ENCODE peak calls at places on chromosomes 6 and 20, in nine cellular contexts. One of them, this sample, is unnamed.

GRCh38 chr20:62554214-62554897 is 78.6 kb upstream of the GATA5 start:
- DNase-seq in M059J: no peak
- DNase-seq in K562: no peak
- DNase-seq in activated CD4-positive, alpha-beta T cell treated with anti-CD3 and anti-CD28 coated beads, Interleukin-2, amount 50 U/mL, for 48 hours: no peak
- DNase-seq in CD8-positive, alpha-beta T cell: no peak
- DNase-seq in stimulated activated CD4-positive, alpha-beta T cell treated with anti-CD3 and anti-CD28 coated beads, TNF-alpha, amount 100 ng/mL, for 1 hour: no peak
- DNase-seq in NCI-H2081: no peak
- DNase-seq in fibroblast of mammary gland: no peak
- DNase-seq in cerebellum: no peak
- DNase-seq in this sample: no peak

GRCh38 chr20:59938221-59938620 is 1.9 kb downstream of the PPP1R3D start:
- DNase-seq in M059J: peak; percentile 93
- DNase-seq in K562: no peak
- DNase-seq in activated CD4-positive, alpha-beta T cell treated with anti-CD3 and anti-CD28 coated beads, Interleukin-2, amount 50 U/mL, for 48 hours: no peak
- DNase-seq in CD8-positive, alpha-beta T cell: no peak
- DNase-seq in stimulated activated CD4-positive, alpha-beta T cell treated with anti-CD3 and anti-CD28 coated beads, TNF-alpha, amount 100 ng/mL, for 1 hour: no peak
- DNase-seq in NCI-H2081: no peak
- DNase-seq in fibroblast of mammary gland: peak; percentile 55
- DNase-seq in cerebellum: no peak
- DNase-seq in this sample: no peak

GRCh38 chr6:11496152-11497060 is 41.1 kb upstream of the TMEM170B start:
- DNase-seq in M059J: peak; percentile 92
- DNase-seq in K562: peak; percentile 79
- DNase-seq in activated CD4-positive, alpha-beta T cell treated with anti-CD3 and anti-CD28 coated beads, Interleukin-2, amount 50 U/mL, for 48 hours: peak; percentile 48
- DNase-seq in CD8-positive, alpha-beta T cell: peak; percentile 64
- DNase-seq in stimulated activated CD4-positive, alpha-beta T cell treated with anti-CD3 and anti-CD28 coated beads, TNF-alpha, amount 100 ng/mL, for 1 hour: peak; percentile 57
- DNase-seq in NCI-H2081: peak; percentile 71
- DNase-seq in fibroblast of mammary gland: peak; percentile 85
- DNase-seq in cerebellum: peak; percentile 77
- DNase-seq in this sample: peak; percentile 80

GRCh38 chr6:14865609-14866100 is 380.2 kb upstream of the JARID2 start:
- DNase-seq in M059J: no peak
- DNase-seq in K562: no peak
- DNase-seq in activated CD4-positive, alpha-beta T cell treated with anti-CD3 and anti-CD28 coated beads, Interleukin-2, amount 50 U/mL, for 48 hours: no peak
- DNase-seq in CD8-positive, alpha-beta T cell: peak; percentile 19
- DNase-seq in stimulated activated CD4-positive, alpha-beta T cell treated with anti-CD3 and anti-CD28 coated beads, TNF-alpha, amount 100 ng/mL, for 1 hour: no peak
- DNase-seq in NCI-H2081: no peak
- DNase-seq in fibroblast of mammary gland: no peak
- DNase-seq in cerebellum: no peak
- DNase-seq in this sample: peak; percentile 75

GRCh38 chr20:3168079-3168828 is 5.1 kb downstream of the LZTS3 start:
- DNase-seq in M059J: no peak
- DNase-seq in K562: no peak
- DNase-seq in activated CD4-positive, alpha-beta T cell treated with anti-CD3 and anti-CD28 coated beads, Interleukin-2, amount 50 U/mL, for 48 hours: no peak
- DNase-seq in CD8-positive, alpha-beta T cell: no peak
- DNase-seq in stimulated activated CD4-positive, alpha-beta T cell treated with anti-CD3 and anti-CD28 coated beads, TNF-alpha, amount 100 ng/mL, for 1 hour: no peak
- DNase-seq in NCI-H2081: no peak
- DNase-seq in fibroblast of mammary gland: no peak
- DNase-seq in cerebellum: no peak
- DNase-seq in this sample: no peak

GRCh38 chr20:11186301-11187008 is 512.7 kb upstream of the JAG1 start:
- DNase-seq in M059J: peak; percentile 60
- DNase-seq in K562: no peak
- DNase-seq in activated CD4-positive, alpha-beta T cell treated with anti-CD3 and anti-CD28 coated beads, Interleukin-2, amount 50 U/mL, for 48 hours: no peak
- DNase-seq in CD8-positive, alpha-beta T cell: no peak
- DNase-seq in stimulated activated CD4-positive, alpha-beta T cell treated with anti-CD3 and anti-CD28 coated beads, TNF-alpha, amount 100 ng/mL, for 1 hour: no peak
- DNase-seq in NCI-H2081: no peak
- DNase-seq in fibroblast of mammary gland: no peak
- DNase-seq in cerebellum: no peak
- DNase-seq in this sample: no peak

GRCh38 chr6:11064836-11065235 is 20.7 kb upstream of the ELOVL2 start:
- DNase-seq in M059J: no peak
- DNase-seq in K562: no peak
- DNase-seq in activated CD4-positive, alpha-beta T cell treated with anti-CD3 and anti-CD28 coated beads, Interleukin-2, amount 50 U/mL, for 48 hours: no peak
- DNase-seq in CD8-positive, alpha-beta T cell: no peak
- DNase-seq in stimulated activated CD4-positive, alpha-beta T cell treated with anti-CD3 and anti-CD28 coated beads, TNF-alpha, amount 100 ng/mL, for 1 hour: no peak
- DNase-seq in NCI-H2081: no peak
- DNase-seq in fibroblast of mammary gland: peak; percentile 14
- DNase-seq in cerebellum: peak; percentile 75
- DNase-seq in this sample: no peak

GRCh38 chr20:10551732-10552724 is 116.9 kb downstream of the SLX4IP start:
- DNase-seq in M059J: no peak
- DNase-seq in K562: no peak
- DNase-seq in activated CD4-positive, alpha-beta T cell treated with anti-CD3 and anti-CD28 coated beads, Interleukin-2, amount 50 U/mL, for 48 hours: peak; percentile 33
- DNase-seq in CD8-positive, alpha-beta T cell: no peak
- DNase-seq in stimulated activated CD4-positive, alpha-beta T cell treated with anti-CD3 and anti-CD28 coated beads, TNF-alpha, amount 100 ng/mL, for 1 hour: no peak
- DNase-seq in NCI-H2081: no peak
- DNase-seq in fibroblast of mammary gland: no peak
- DNase-seq in cerebellum: peak; percentile 30
- DNase-seq in this sample: no peak

GRCh38 chr20:50982372-50982771 is 23.8 kb downstream of the MOCS3 start:
- DNase-seq in M059J: peak; percentile 88
- DNase-seq in K562: no peak
- DNase-seq in activated CD4-positive, alpha-beta T cell treated with anti-CD3 and anti-CD28 coated beads, Interleukin-2, amount 50 U/mL, for 48 hours: no peak
- DNase-seq in CD8-positive, alpha-beta T cell: no peak
- DNase-seq in stimulated activated CD4-positive, alpha-beta T cell treated with anti-CD3 and anti-CD28 coated beads, TNF-alpha, amount 100 ng/mL, for 1 hour: no peak
- DNase-seq in NCI-H2081: peak; percentile 38
- DNase-seq in fibroblast of mammary gland: peak; percentile 74
- DNase-seq in cerebellum: no peak
- DNase-seq in this sample: no peak

GRCh38 chr6:136956590-136957573 is 34.8 kb downstream of the SLC35D3 start:
- DNase-seq in M059J: no peak
- DNase-seq in K562: no peak
- DNase-seq in activated CD4-positive, alpha-beta T cell treated with anti-CD3 and anti-CD28 coated beads, Interleukin-2, amount 50 U/mL, for 48 hours: no peak
- DNase-seq in CD8-positive, alpha-beta T cell: no peak
- DNase-seq in stimulated activated CD4-positive, alpha-beta T cell treated with anti-CD3 and anti-CD28 coated beads, TNF-alpha, amount 100 ng/mL, for 1 hour: no peak
- DNase-seq in NCI-H2081: peak; percentile 94
- DNase-seq in fibroblast of mammary gland: no peak
- DNase-seq in cerebellum: no peak
- DNase-seq in this sample: no peak

GRCh38 chr20:37859406-37860171 is 43.3 kb upstream of the VSTM2L start:
- DNase-seq in M059J: no peak
- DNase-seq in K562: no peak
- DNase-seq in activated CD4-positive, alpha-beta T cell treated with anti-CD3 and anti-CD28 coated beads, Interleukin-2, amount 50 U/mL, for 48 hours: no peak
- DNase-seq in CD8-positive, alpha-beta T cell: no peak
- DNase-seq in stimulated activated CD4-positive, alpha-beta T cell treated with anti-CD3 and anti-CD28 coated beads, TNF-alpha, amount 100 ng/mL, for 1 hour: no peak
- DNase-seq in NCI-H2081: no peak
- DNase-seq in fibroblast of mammary gland: no peak
- DNase-seq in cerebellum: no peak
- DNase-seq in this sample: no peak

GRCh38 chr20:57395111-57395959 is 4.1 kb downstream of the RBM38 start:
- DNase-seq in M059J: peak; percentile 54
- DNase-seq in K562: no peak
- DNase-seq in activated CD4-positive, alpha-beta T cell treated with anti-CD3 and anti-CD28 coated beads, Interleukin-2, amount 50 U/mL, for 48 hours: no peak
- DNase-seq in CD8-positive, alpha-beta T cell: no peak
- DNase-seq in stimulated activated CD4-positive, alpha-beta T cell treated with anti-CD3 and anti-CD28 coated beads, TNF-alpha, amount 100 ng/mL, for 1 hour: no peak
- DNase-seq in NCI-H2081: no peak
- DNase-seq in fibroblast of mammary gland: peak; percentile 51
- DNase-seq in cerebellum: peak; percentile 83
- DNase-seq in this sample: peak; percentile 25

GRCh38 chr20:45305262-45305661 is 1.4 kb upstream of the RBPJL start:
- DNase-seq in M059J: no peak
- DNase-seq in K562: no peak
- DNase-seq in activated CD4-positive, alpha-beta T cell treated with anti-CD3 and anti-CD28 coated beads, Interleukin-2, amount 50 U/mL, for 48 hours: no peak
- DNase-seq in CD8-positive, alpha-beta T cell: no peak
- DNase-seq in stimulated activated CD4-positive, alpha-beta T cell treated with anti-CD3 and anti-CD28 coated beads, TNF-alpha, amount 100 ng/mL, for 1 hour: no peak
- DNase-seq in NCI-H2081: no peak
- DNase-seq in fibroblast of mammary gland: no peak
- DNase-seq in cerebellum: no peak
- DNase-seq in this sample: no peak

GRCh38 chr6:46925563-46926253 is 4.0 kb upstream of the ADGRF5 start:
- DNase-seq in M059J: peak; percentile 88
- DNase-seq in K562: no peak
- DNase-seq in activated CD4-positive, alpha-beta T cell treated with anti-CD3 and anti-CD28 coated beads, Interleukin-2, amount 50 U/mL, for 48 hours: no peak
- DNase-seq in CD8-positive, alpha-beta T cell: no peak
- DNase-seq in stimulated activated CD4-positive, alpha-beta T cell treated with anti-CD3 and anti-CD28 coated beads, TNF-alpha, amount 100 ng/mL, for 1 hour: no peak
- DNase-seq in NCI-H2081: no peak
- DNase-seq in fibroblast of mammary gland: peak; percentile 81
- DNase-seq in cerebellum: no peak
- DNase-seq in this sample: no peak

GRCh38 chr6:14396826-14397517 is 279.4 kb downstream of the CD83 start:
- DNase-seq in M059J: peak; percentile 51
- DNase-seq in K562: no peak
- DNase-seq in activated CD4-positive, alpha-beta T cell treated with anti-CD3 and anti-CD28 coated beads, Interleukin-2, amount 50 U/mL, for 48 hours: peak; percentile 9
- DNase-seq in CD8-positive, alpha-beta T cell: no peak
- DNase-seq in stimulated activated CD4-positive, alpha-beta T cell treated with anti-CD3 and anti-CD28 coated beads, TNF-alpha, amount 100 ng/mL, for 1 hour: no peak
- DNase-seq in NCI-H2081: no peak
- DNase-seq in fibroblast of mammary gland: peak; percentile 69
- DNase-seq in cerebellum: no peak
- DNase-seq in this sample: peak; percentile 35

GRCh38 chr20:57671662-57672061 is 38.2 kb downstream of the PMEPA1 start:
- DNase-seq in M059J: peak; percentile 18
- DNase-seq in K562: peak; percentile 55
- DNase-seq in activated CD4-positive, alpha-beta T cell treated with anti-CD3 and anti-CD28 coated beads, Interleukin-2, amount 50 U/mL, for 48 hours: no peak
- DNase-seq in CD8-positive, alpha-beta T cell: no peak
- DNase-seq in stimulated activated CD4-positive, alpha-beta T cell treated with anti-CD3 and anti-CD28 coated beads, TNF-alpha, amount 100 ng/mL, for 1 hour: no peak
- DNase-seq in NCI-H2081: no peak
- DNase-seq in fibroblast of mammary gland: no peak
- DNase-seq in cerebellum: no peak
- DNase-seq in this sample: no peak

GRCh38 chr6:10478187-10479040 is 42.7 kb upstream of the GCNT2 start:
- DNase-seq in M059J: peak; percentile 68
- DNase-seq in K562: peak; percentile 59
- DNase-seq in activated CD4-positive, alpha-beta T cell treated with anti-CD3 and anti-CD28 coated beads, Interleukin-2, amount 50 U/mL, for 48 hours: no peak
- DNase-seq in CD8-positive, alpha-beta T cell: no peak
- DNase-seq in stimulated activated CD4-positive, alpha-beta T cell treated with anti-CD3 and anti-CD28 coated beads, TNF-alpha, amount 100 ng/mL, for 1 hour: no peak
- DNase-seq in NCI-H2081: peak; percentile 50
- DNase-seq in fibroblast of mammary gland: peak; percentile 46
- DNase-seq in cerebellum: peak; percentile 28
- DNase-seq in this sample: peak; percentile 18

GRCh38 chr6:44053760-44054556 is 73.3 kb downstream of the MRPL14 start:
- DNase-seq in M059J: peak; percentile 97
- DNase-seq in K562: no peak
- DNase-seq in activated CD4-positive, alpha-beta T cell treated with anti-CD3 and anti-CD28 coated beads, Interleukin-2, amount 50 U/mL, for 48 hours: no peak
- DNase-seq in CD8-positive, alpha-beta T cell: no peak
- DNase-seq in stimulated activated CD4-positive, alpha-beta T cell treated with anti-CD3 and anti-CD28 coated beads, TNF-alpha, amount 100 ng/mL, for 1 hour: no peak
- DNase-seq in NCI-H2081: no peak
- DNase-seq in fibroblast of mammary gland: peak; percentile 98
- DNase-seq in cerebellum: no peak
- DNase-seq in this sample: no peak

GRCh38 chr6:152135755-152136448 is 328.4 kb downstream of the ESR1 start:
- DNase-seq in M059J: no peak
- DNase-seq in K562: no peak
- DNase-seq in activated CD4-positive, alpha-beta T cell treated with anti-CD3 and anti-CD28 coated beads, Interleukin-2, amount 50 U/mL, for 48 hours: no peak
- DNase-seq in CD8-positive, alpha-beta T cell: no peak
- DNase-seq in stimulated activated CD4-positive, alpha-beta T cell treated with anti-CD3 and anti-CD28 coated beads, TNF-alpha, amount 100 ng/mL, for 1 hour: no peak
- DNase-seq in NCI-H2081: peak; percentile 53
- DNase-seq in fibroblast of mammary gland: no peak
- DNase-seq in cerebellum: no peak
- DNase-seq in this sample: no peak

GRCh38 chr6:57257911-57258541 is 35.9 kb upstream of the RAB23 start:
- DNase-seq in M059J: peak; percentile 78
- DNase-seq in K562: no peak
- DNase-seq in activated CD4-positive, alpha-beta T cell treated with anti-CD3 and anti-CD28 coated beads, Interleukin-2, amount 50 U/mL, for 48 hours: no peak
- DNase-seq in CD8-positive, alpha-beta T cell: no peak
- DNase-seq in stimulated activated CD4-positive, alpha-beta T cell treated with anti-CD3 and anti-CD28 coated beads, TNF-alpha, amount 100 ng/mL, for 1 hour: no peak
- DNase-seq in NCI-H2081: no peak
- DNase-seq in fibroblast of mammary gland: peak; percentile 88
- DNase-seq in cerebellum: no peak
- DNase-seq in this sample: no peak

GRCh38 chr20:21511850-21512633 is 1.8 kb downstream of the NKX2-2 start:
- DNase-seq in M059J: no peak
- DNase-seq in K562: no peak
- DNase-seq in activated CD4-positive, alpha-beta T cell treated with anti-CD3 and anti-CD28 coated beads, Interleukin-2, amount 50 U/mL, for 48 hours: no peak
- DNase-seq in CD8-positive, alpha-beta T cell: no peak
- DNase-seq in stimulated activated CD4-positive, alpha-beta T cell treated with anti-CD3 and anti-CD28 coated beads, TNF-alpha, amount 100 ng/mL, for 1 hour: no peak
- DNase-seq in NCI-H2081: no peak
- DNase-seq in fibroblast of mammary gland: no peak
- DNase-seq in cerebellum: no peak
- DNase-seq in this sample: no peak

GRCh38 chr20:41180599-41181333 is 43.4 kb downstream of the PLCG1 start:
- DNase-seq in M059J: no peak
- DNase-seq in K562: no peak
- DNase-seq in activated CD4-positive, alpha-beta T cell treated with anti-CD3 and anti-CD28 coated beads, Interleukin-2, amount 50 U/mL, for 48 hours: no peak
- DNase-seq in CD8-positive, alpha-beta T cell: peak; percentile 6
- DNase-seq in stimulated activated CD4-positive, alpha-beta T cell treated with anti-CD3 and anti-CD28 coated beads, TNF-alpha, amount 100 ng/mL, for 1 hour: no peak
- DNase-seq in NCI-H2081: no peak
- DNase-seq in fibroblast of mammary gland: no peak
- DNase-seq in cerebellum: no peak
- DNase-seq in this sample: no peak

GRCh38 chr20:31920275-31920855 is 31.5 kb downstream of the PDRG1 start:
- DNase-seq in M059J: no peak
- DNase-seq in K562: no peak
- DNase-seq in activated CD4-positive, alpha-beta T cell treated with anti-CD3 and anti-CD28 coated beads, Interleukin-2, amount 50 U/mL, for 48 hours: no peak
- DNase-seq in CD8-positive, alpha-beta T cell: no peak
- DNase-seq in stimulated activated CD4-positive, alpha-beta T cell treated with anti-CD3 and anti-CD28 coated beads, TNF-alpha, amount 100 ng/mL, for 1 hour: no peak
- DNase-seq in NCI-H2081: no peak
- DNase-seq in fibroblast of mammary gland: no peak
- DNase-seq in cerebellum: no peak
- DNase-seq in this sample: no peak

GRCh38 chr6:14744212-14744556 is 501.7 kb upstream of the JARID2 start:
- DNase-seq in M059J: no peak
- DNase-seq in K562: no peak
- DNase-seq in activated CD4-positive, alpha-beta T cell treated with anti-CD3 and anti-CD28 coated beads, Interleukin-2, amount 50 U/mL, for 48 hours: no peak
- DNase-seq in CD8-positive, alpha-beta T cell: no peak
- DNase-seq in stimulated activated CD4-positive, alpha-beta T cell treated with anti-CD3 and anti-CD28 coated beads, TNF-alpha, amount 100 ng/mL, for 1 hour: no peak
- DNase-seq in NCI-H2081: no peak
- DNase-seq in fibroblast of mammary gland: no peak
- DNase-seq in cerebellum: no peak
- DNase-seq in this sample: no peak

GRCh38 chr6:16901777-16902176 is 140.5 kb upstream of the ATXN1 start:
- DNase-seq in M059J: peak; percentile 58
- DNase-seq in K562: no peak
- DNase-seq in activated CD4-positive, alpha-beta T cell treated with anti-CD3 and anti-CD28 coated beads, Interleukin-2, amount 50 U/mL, for 48 hours: no peak
- DNase-seq in CD8-positive, alpha-beta T cell: no peak
- DNase-seq in stimulated activated CD4-positive, alpha-beta T cell treated with anti-CD3 and anti-CD28 coated beads, TNF-alpha, amount 100 ng/mL, for 1 hour: no peak
- DNase-seq in NCI-H2081: peak; percentile 80
- DNase-seq in fibroblast of mammary gland: peak; percentile 83
- DNase-seq in cerebellum: peak; percentile 17
- DNase-seq in this sample: no peak

This sample was measured in naive B cell.